ENCODE peak calls at places on chromosomes 12 and 14, in eight cellular contexts. M is mucosa of gallbladder; E is activated CD4-positive, alpha-beta memory T cell treated with anti-CD3 and anti-CD28 coated beads, Interleukin-2, amount 10 ng/mL, durations not matched to agents 7 days and 5 days; S is stimulated activated CD8-positive, alpha-beta memory T cell treated with anti-CD3 and anti-CD28 coated beads, Interleukin-15, amount 100 ng/mL, for 48 hours; K is NCI-H1417 treated with DMSO at 0.1 percent for 48 hours; Q is hypothalamus; B is central memory CD8-positive, alpha-beta T cell; Z is HEK293T. G is an unnamed sample.

GRCh38 chr14:35404246-35404495 is 378 bp downstream of the NFKBIA start:
- DNase-seq in M (no peak), E (no peak), S (no peak), K (no peak), Q (no peak), B (no peak), Z (peak), G (no peak)

GRCh38 chr12:93115198-93115601 is 186.1 kb upstream of the EEA1 start:
- DNase-seq in M (no peak), E (no peak), S (no peak), K (no peak), Q (no peak), B (no peak), Z (no peak), G (no peak)

GRCh38 chr12:121786441-121786825 is 7.1 kb downstream of the RHOF start:
- DNase-seq in M (peak), E (peak), S (no peak), K (no peak), Q (no peak), B (peak), Z (no peak), G (no peak)

GRCh38 chr12:108798551-108799221 is 58.7 kb downstream of the SSH1 start:
- DNase-seq in M (peak), E (no peak), S (no peak), K (no peak), Q (peak), B (no peak), Z (no peak), G (no peak)

GRCh38 chr12:43332977-43333649 is 218.9 kb downstream of the ADAMTS20 start:
- DNase-seq in M (no peak), E (no peak), S (no peak), K (no peak), Q (no peak), B (no peak), Z (peak), G (no peak)

GRCh38 chr12:120639771-120640721 is at the start of gene CABP1:
- DNase-seq in M (no peak), E (peak), S (peak), K (no peak), Q (no peak), B (peak), Z (peak), G (peak)

GRCh38 chr14:61193471-61193870 is 87.7 kb downstream of the TMEM30B start:
- DNase-seq in M (no peak), E (no peak), S (no peak), K (no peak), Q (no peak), B (no peak), Z (no peak), G (no peak)

GRCh38 chr12:106170285-106170684 is 31.5 kb upstream of the NUAK1 start:
- DNase-seq in M (no peak), E (no peak), S (no peak), K (no peak), Q (no peak), B (no peak), Z (no peak), G (no peak)

GRCh38 chr14:29892327-29892726 is 35.3 kb downstream of the PRKD1 start:
- DNase-seq in M (no peak), E (no peak), S (no peak), K (no peak), Q (no peak), B (no peak), Z (no peak), G (no peak)

GRCh38 chr14:80522936-80523335 is 311.6 kb upstream of the DIO2 start:
- DNase-seq in M (no peak), E (no peak), S (no peak), K (no peak), Q (no peak), B (no peak), Z (no peak), G (no peak)

GRCh38 chr14:35406811-35407630 is 2.5 kb upstream of the NFKBIA start:
- DNase-seq in M (peak), E (no peak), S (no peak), K (peak), Q (no peak), B (no peak), Z (peak), G (no peak)

GRCh38 chr14:50831704-50832130 is 755 bp upstream of the NIN start:
- DNase-seq in M (no peak), E (no peak), S (no peak), K (no peak), Q (no peak), B (no peak), Z (no peak), G (no peak)

GRCh38 chr14:105840266-105841021 is 314.1 kb downstream of the TMEM121 start:
- DNase-seq in M (no peak), E (no peak), S (no peak), K (no peak), Q (no peak), B (no peak), Z (no peak), G (no peak)

GRCh38 chr12:112252184-112252583 is 126.8 kb downstream of the TRAFD1 start:
- DNase-seq in M (no peak), E (no peak), S (no peak), K (no peak), Q (no peak), B (no peak), Z (no peak), G (no peak)

GRCh38 chr12:106246891-106247730 is 709 bp downstream of the CKAP4 start:
- DNase-seq in M (peak), E (peak), S (no peak), K (no peak), Q (no peak), B (peak), Z (peak), G (no peak)